ENCODE peak calls at places on chromosomes 16 and 17, in six cellular contexts. One of them, this sample, is unnamed. For H4K20me1, the result is how much of the 10 kb centered on the place peaks cover.

GRCh38 chr17:68709995-68710780 is 109.0 kb upstream of the FAM20A start:
- DNase-seq in IMR-90: peak
- DNase-seq in K562: no peak
- DNase-seq in SK-N-SH: peak
- DNase-seq in HepG2: no peak
- DNase-seq in H1: no peak
- DNase-seq in this sample: no peak

GRCh38 chr16:59880626-59881025 is 1146.5 kb upstream of the GOT2 start:
- DNase-seq in HepG2: no peak
- DNase-seq in K562: no peak
- DNase-seq in H1: no peak
- DNase-seq in SK-N-SH: no peak
- DNase-seq in IMR-90: no peak
- DNase-seq in this sample: no peak

GRCh38 chr17:32289454-32289853 is 23.8 kb downstream of the RHBDL3 start:
- DNase-seq in SK-N-SH: no peak
- DNase-seq in H1: no peak
- DNase-seq in K562: no peak
- DNase-seq in IMR-90: no peak
- DNase-seq in HepG2: no peak
- DNase-seq in this sample: no peak

GRCh38 chr16:85437161-85438052 is 175.7 kb upstream of the GSE1 start:
- DNase-seq in K562: peak
- DNase-seq in SK-N-SH: no peak
- DNase-seq in IMR-90: no peak
- DNase-seq in HepG2: no peak
- DNase-seq in H1: no peak
- DNase-seq in this sample: no peak

GRCh38 chr17:81865733-81866439 is 5.3 kb downstream of the ARHGDIA start:
- DNase-seq in H1: no peak
- DNase-seq in IMR-90: no peak
- DNase-seq in SK-N-SH: peak
- DNase-seq in K562: no peak
- DNase-seq in HepG2: peak
- DNase-seq in this sample: no peak

GRCh38 chr17:80940171-80941123 is 51.2 kb upstream of the CHMP6 start:
- DNase-seq in SK-N-SH: no peak
- DNase-seq in IMR-90: no peak
- DNase-seq in HepG2: no peak
- DNase-seq in H1: no peak
- DNase-seq in K562: no peak
- DNase-seq in this sample: no peak

GRCh38 chr16:20673882-20674683 is 23.4 kb downstream of the ACSM1 start:
- DNase-seq in HepG2: peak
- DNase-seq in H1: no peak
- DNase-seq in K562: peak
- DNase-seq in SK-N-SH: no peak
- DNase-seq in IMR-90: no peak
- DNase-seq in this sample: no peak

GRCh38 chr17:80872999-80873951 is 118.4 kb upstream of the CHMP6 start:
- DNase-seq in SK-N-SH: no peak
- DNase-seq in K562: no peak
- DNase-seq in HepG2: no peak
- DNase-seq in IMR-90: no peak
- DNase-seq in H1: no peak
- DNase-seq in this sample: no peak

GRCh38 chr17:4934173-4934979 is 2.3 kb downstream of the GP1BA start:
- DNase-seq in IMR-90: peak
- DNase-seq in H1: no peak
- DNase-seq in HepG2: peak
- DNase-seq in K562: peak
- DNase-seq in SK-N-SH: peak
- DNase-seq in this sample: no peak

GRCh38 chr16:7992616-7993015 is 597.7 kb downstream of the TMEM114 start:
- DNase-seq in SK-N-SH: no peak
- DNase-seq in HepG2: no peak
- DNase-seq in K562: no peak
- DNase-seq in IMR-90: no peak
- DNase-seq in H1: no peak
- DNase-seq in this sample: no peak

GRCh38 chr17:74314877-74315276 is 11.1 kb upstream of the KIF19 start:
- DNase-seq in HepG2: no peak
- DNase-seq in SK-N-SH: no peak
- DNase-seq in H1: no peak
- DNase-seq in K562: no peak
- DNase-seq in IMR-90: no peak
- DNase-seq in this sample: no peak

GRCh38 chr16:78640886-78641285 is 541.4 kb downstream of the WWOX start:
- DNase-seq in H1: no peak
- DNase-seq in K562: no peak
- DNase-seq in SK-N-SH: no peak
- DNase-seq in HepG2: no peak
- DNase-seq in IMR-90: no peak
- DNase-seq in this sample: no peak

GRCh38 chr16:79698341-79698753 is 97.8 kb upstream of the MAF start:
- DNase-seq in HepG2: no peak
- DNase-seq in SK-N-SH: no peak
- DNase-seq in H1: no peak
- DNase-seq in IMR-90: peak
- DNase-seq in K562: no peak
- DNase-seq in this sample: no peak

GRCh38 chr16:53055603-53056527 is 1.1 kb downstream of the CHD9 start:
- DNase-seq in H1: peak
- DNase-seq in HepG2: peak
- DNase-seq in K562: peak
- DNase-seq in IMR-90: peak
- DNase-seq in SK-N-SH: peak
- DNase-seq in this sample: no peak

GRCh38 chr17:54408741-54409140 is 491.9 kb upstream of the TOM1L1 start:
- DNase-seq in HepG2: no peak
- DNase-seq in IMR-90: no peak
- DNase-seq in SK-N-SH: no peak
- DNase-seq in K562: no peak
- DNase-seq in H1: no peak
- DNase-seq in this sample: no peak

GRCh38 chr17:75308732-75309629 is 19.7 kb upstream of the SLC25A19 start:
- DNase-seq in K562: no peak
- DNase-seq in SK-N-SH: no peak
- DNase-seq in H1: no peak
- DNase-seq in IMR-90: no peak
- DNase-seq in HepG2: peak
- DNase-seq in this sample: no peak

GRCh38 chr17:7246779-7247178 is 4.5 kb upstream of the GABARAP start:
- DNase-seq in H1: no peak
- DNase-seq in K562: no peak
- DNase-seq in HepG2: no peak
- DNase-seq in SK-N-SH: no peak
- DNase-seq in IMR-90: no peak
- DNase-seq in this sample: no peak
- H4K20me1 ChIP-seq in H1: under half
- H4K20me1 ChIP-seq in K562: under half
- H4K20me1 ChIP-seq in HepG2: under half
- H4K20me1 ChIP-seq in SK-N-SH: under half
- H4K20me1 ChIP-seq in IMR-90: under half
- H4K20me1 ChIP-seq in this sample: under half

GRCh38 chr16:88302666-88303065 is 80.1 kb upstream of the ZNF469 start:
- DNase-seq in SK-N-SH: no peak
- DNase-seq in IMR-90: no peak
- DNase-seq in HepG2: no peak
- DNase-seq in H1: no peak
- DNase-seq in K562: no peak
- DNase-seq in this sample: no peak

GRCh38 chr16:88303405-88303804 is 79.4 kb upstream of the ZNF469 start:
- DNase-seq in IMR-90: no peak
- DNase-seq in HepG2: no peak
- DNase-seq in H1: no peak
- DNase-seq in K562: no peak
- DNase-seq in SK-N-SH: no peak
- DNase-seq in this sample: no peak

GRCh38 chr16:88305176-88305575 is 77.6 kb upstream of the ZNF469 start:
- DNase-seq in SK-N-SH: no peak
- DNase-seq in K562: no peak
- DNase-seq in IMR-90: no peak
- DNase-seq in HepG2: no peak
- DNase-seq in H1: no peak
- DNase-seq in this sample: no peak

GRCh38 chr16:88306411-88306810 is 76.3 kb upstream of the ZNF469 start:
- DNase-seq in SK-N-SH: no peak
- DNase-seq in K562: no peak
- DNase-seq in HepG2: no peak
- DNase-seq in IMR-90: no peak
- DNase-seq in H1: no peak
- DNase-seq in this sample: no peak

GRCh38 chr16:88303890-88304819 is 78.6 kb upstream of the ZNF469 start:
- DNase-seq in HepG2: peak
- DNase-seq in K562: peak
- DNase-seq in IMR-90: peak
- DNase-seq in SK-N-SH: no peak
- DNase-seq in H1: no peak
- DNase-seq in this sample: no peak
- H3K4me3 ChIP-seq in HepG2: no peak
- H3K4me3 ChIP-seq in K562: no peak
- H3K4me3 ChIP-seq in IMR-90: no peak
- H3K4me3 ChIP-seq in SK-N-SH: no peak
- H3K4me3 ChIP-seq in H1: no peak
- H3K4me3 ChIP-seq in this sample: no peak

GRCh38 chr16:82300374-82300936 is 130.4 kb upstream of the MPHOSPH6 start:
- DNase-seq in IMR-90: no peak
- DNase-seq in H1: no peak
- DNase-seq in SK-N-SH: no peak
- DNase-seq in K562: no peak
- DNase-seq in HepG2: no peak
- DNase-seq in this sample: no peak
- TF ChIP-seq USF2 in IMR-90: no peak
- TF ChIP-seq USF2 in H1: no peak
- TF ChIP-seq USF2 in SK-N-SH: no peak
- TF ChIP-seq USF2 in K562: no peak
- TF ChIP-seq USF2 in HepG2: no peak
- TF ChIP-seq USF2 in this sample: no peak

GRCh38 chr16:2687531-2688308 is 5.4 kb downstream of the KCTD5 start:
- DNase-seq in IMR-90: no peak
- DNase-seq in H1: no peak
- DNase-seq in SK-N-SH: peak
- DNase-seq in K562: peak
- DNase-seq in HepG2: no peak
- DNase-seq in this sample: no peak
- H4K20me1 ChIP-seq in IMR-90: under half
- H4K20me1 ChIP-seq in H1: under half
- H4K20me1 ChIP-seq in SK-N-SH: under half
- H4K20me1 ChIP-seq in K562: under half
- H4K20me1 ChIP-seq in HepG2: under half
- H4K20me1 ChIP-seq in this sample: under half

DNA sequence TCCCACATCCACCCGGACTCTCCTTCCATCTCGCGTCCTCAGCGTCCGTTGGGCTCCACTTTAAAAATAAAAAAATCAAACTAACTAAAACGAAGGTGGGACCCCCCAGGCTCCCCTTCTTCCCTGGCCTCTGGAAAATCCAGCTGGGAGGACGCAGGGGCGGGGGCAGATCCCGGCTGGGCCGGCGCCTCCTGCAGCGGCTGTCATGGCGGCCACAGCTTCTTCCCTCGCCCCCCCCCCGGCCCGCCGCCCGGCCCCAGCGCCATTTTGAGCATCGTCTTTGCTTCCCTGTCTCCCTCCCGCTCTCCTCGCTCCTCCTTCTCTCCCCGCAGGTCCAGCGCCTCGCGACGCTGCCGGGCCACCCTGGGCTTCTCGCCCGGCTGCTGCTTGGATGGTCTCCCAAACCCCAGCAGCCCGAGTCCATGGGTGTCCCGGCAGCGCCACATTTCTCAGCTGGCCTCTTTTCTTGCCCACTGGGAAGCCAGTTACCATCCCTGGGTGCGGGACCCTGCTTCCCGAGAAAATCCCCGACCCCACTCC is 3.3 kb downstream of the HOXB2 start:
- DNase-seq in HepG2: no peak
- DNase-seq in IMR-90: peak
- DNase-seq in K562: peak
- DNase-seq in H1: peak
- DNase-seq in SK-N-SH: peak
- DNase-seq in this sample: no peak
- H3K4me3 ChIP-seq in HepG2: no peak
- H3K4me3 ChIP-seq in IMR-90: peak
- H3K4me3 ChIP-seq in K562: peak
- H3K4me3 ChIP-seq in H1: peak
- H3K4me3 ChIP-seq in SK-N-SH: peak
- H3K4me3 ChIP-seq in this sample: peak

GRCh38 chr16:31351246-31351936 is 3.6 kb upstream of the ITGAX start:
- DNase-seq in SK-N-SH: no peak
- DNase-seq in HepG2: no peak
- DNase-seq in H1: no peak
- DNase-seq in IMR-90: no peak
- DNase-seq in K562: no peak
- DNase-seq in this sample: no peak

GRCh38 chr16:31348578-31348977 is 6.4 kb upstream of the ITGAX start:
- DNase-seq in IMR-90: no peak
- DNase-seq in K562: no peak
- DNase-seq in HepG2: no peak
- DNase-seq in H1: no peak
- DNase-seq in SK-N-SH: no peak
- DNase-seq in this sample: no peak

GRCh38 chr16:31351937-31352315 is 3.0 kb upstream of the ITGAX start:
- DNase-seq in HepG2: no peak
- DNase-seq in IMR-90: no peak
- DNase-seq in SK-N-SH: no peak
- DNase-seq in H1: no peak
- DNase-seq in K562: no peak
- DNase-seq in this sample: no peak

GRCh38 chr16:31352344-31353115 is 2.4 kb upstream of the ITGAX start:
- DNase-seq in K562: no peak
- DNase-seq in IMR-90: no peak
- DNase-seq in H1: no peak
- DNase-seq in HepG2: no peak
- DNase-seq in SK-N-SH: no peak
- DNase-seq in this sample: no peak

DNA sequence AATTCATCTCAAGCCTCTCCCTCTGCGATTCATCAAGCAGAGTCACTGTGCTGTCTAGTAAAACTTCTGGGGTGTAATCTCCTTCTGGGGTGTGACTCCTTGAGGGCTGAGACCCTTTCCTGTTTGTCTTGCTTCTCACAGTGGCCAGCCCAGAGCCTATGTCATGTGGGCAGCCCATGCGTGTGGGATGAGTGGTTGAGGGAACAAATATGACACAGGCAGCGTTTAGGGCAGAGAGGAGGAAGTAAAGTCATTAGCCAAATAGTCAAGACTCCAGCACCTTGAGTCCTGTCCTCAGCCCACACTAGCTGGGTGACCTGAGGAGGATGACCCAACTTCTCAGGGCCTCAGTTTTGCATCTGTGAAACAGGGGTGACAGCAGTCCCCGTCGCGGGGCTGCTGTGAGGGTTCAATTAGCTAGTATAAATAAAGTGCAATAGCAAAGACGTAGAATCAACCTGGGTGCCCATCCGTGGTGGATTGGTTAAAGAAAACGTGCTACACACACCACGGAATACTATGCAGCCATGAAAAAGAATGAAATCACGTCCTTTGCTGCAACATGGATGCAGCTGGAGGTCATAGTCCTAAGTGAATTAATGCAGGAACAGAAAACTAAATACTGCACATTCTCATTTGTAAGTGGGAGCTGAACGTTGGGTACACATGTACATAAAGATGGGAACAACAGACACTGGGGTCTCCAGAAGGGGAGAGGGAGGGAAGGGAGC is 4.5 kb upstream of the ITGAX start:
- DNase-seq in HepG2: no peak
- DNase-seq in K562: no peak
- DNase-seq in IMR-90: no peak
- DNase-seq in H1: no peak
- DNase-seq in SK-N-SH: no peak
- DNase-seq in this sample: no peak
- TF ChIP-seq USF2 in HepG2: no peak
- TF ChIP-seq USF2 in K562: no peak
- TF ChIP-seq USF2 in IMR-90: no peak
- TF ChIP-seq USF2 in H1: no peak
- TF ChIP-seq USF2 in SK-N-SH: no peak
- TF ChIP-seq USF2 in this sample: no peak